ENCODE peak calls at places on chromosomes 3 and 15, in five cellular contexts. H is gastrocnemius medialis, B is BE2C, X is right lobe of liver, K is small intestine. L is an unnamed sample.

GRCh38 chr3:45055032-45055410 is 28.9 kb downstream of the CLEC3B start:
- DNase-seq in K (no peak), B (no peak), X (no peak), H (no peak), L (peak; percentile 80)

GRCh38 chr15:78272326-78272725 is 8.0 kb downstream of the DNAJA4 start:
- DNase-seq in K (no peak), X (no peak), B (no peak), H (no peak), L (no peak)

GRCh38 chr15:99476413-99477222 is 89.2 kb upstream of the MEF2A start:
- DNase-seq in B (peak; percentile 64), K (no peak), X (no peak), H (peak; percentile 67), L (peak; percentile 97)

GRCh38 chr3:186118692-186119091 is 9.8 kb upstream of the ETV5 start:
- DNase-seq in K (no peak), X (no peak), H (no peak), B (no peak), L (no peak)

GRCh38 chr15:100043069-100043641 is 298.6 kb downstream of the ADAMTS17 start:
- DNase-seq in X (no peak), H (peak; percentile 65), K (peak; percentile 1), B (no peak), L (no peak)

GRCh38 chr3:134824676-134825290 is 29.7 kb downstream of the EPHB1 start:
- DNase-seq in H (peak; percentile 57), K (no peak), B (no peak), X (no peak), L (no peak)

GRCh38 chr15:51759557-51760070 is 8.2 kb downstream of the TMOD2 start:
- DNase-seq in B (peak; percentile 81), H (peak; percentile 21), K (no peak), X (no peak), L (peak; percentile 98)

GRCh38 chr3:184633185-184633584 is 71.6 kb downstream of the EPHB3 start:
- DNase-seq in B (no peak), H (no peak), K (no peak), X (no peak), L (peak; percentile 79)

GRCh38 chr3:126264952-126265351 is 84.6 kb upstream of the ALDH1L1 start:
- DNase-seq in X (no peak), H (no peak), B (no peak), K (no peak), L (no peak)

GRCh38 chr3:146818301-146818700 is 213.2 kb upstream of the PLSCR5 start:
- DNase-seq in X (no peak), B (no peak), H (no peak), K (no peak), L (no peak)

GRCh38 chr3:188747487-188747886 is 424.3 kb upstream of the TPRG1 start:
- DNase-seq in H (no peak), K (no peak), B (no peak), X (no peak), L (no peak)

GRCh38 chr15:59400103-59400813 is 27.6 kb upstream of the MYO1E start:
- DNase-seq in B (no peak), H (no peak), X (no peak), K (no peak), L (no peak)

GRCh38 chr3:172813462-172813861 is 62.9 kb downstream of the ECT2 start:
- DNase-seq in H (no peak), B (no peak), K (no peak), X (no peak), L (no peak)

GRCh38 chr3:112056451-112056929 is 22.0 kb downstream of the TMPRSS7 start:
- DNase-seq in X (no peak), K (peak; percentile 37), B (no peak), H (no peak), L (no peak)

GRCh38 chr3:157290761-157291160 is 130.8 kb upstream of the CCNL1 start:
- DNase-seq in K (no peak), B (no peak), X (no peak), H (no peak), L (peak; percentile 94)

GRCh38 chr3:19947549-19948071 is 713 bp downstream of the RAB5A start:
- DNase-seq in B (peak; percentile 26), X (peak; percentile 55), H (peak; percentile 53), K (peak; percentile 67), L (peak; percentile 27)

GRCh38 chr3:45647148-45647619 is 42.0 kb upstream of the SACM1L start:
- DNase-seq in X (no peak), K (peak; percentile 61), H (no peak), B (no peak), L (peak; percentile 91)

GRCh38 chr15:56963719-56964118 is 45.3 kb downstream of the TCF12 start:
- DNase-seq in X (no peak), B (no peak), H (no peak), K (no peak), L (no peak)

GRCh38 chr3:155407971-155408370 is 114.5 kb upstream of the STRIT1 start:
- DNase-seq in K (no peak), H (no peak), X (no peak), B (no peak), L (no peak)

GRCh38 chr3:59502806-59503205 is 453.0 kb upstream of the CFAP20DC start:
- DNase-seq in K (no peak), B (no peak), H (no peak), X (no peak), L (no peak)

GRCh38 chr3:129824926-129825541 is 68.5 kb downstream of the TMCC1 start:
- DNase-seq in X (no peak), B (peak; percentile 73), K (peak; percentile 79), H (no peak), L (peak; percentile 54)

DNA sequence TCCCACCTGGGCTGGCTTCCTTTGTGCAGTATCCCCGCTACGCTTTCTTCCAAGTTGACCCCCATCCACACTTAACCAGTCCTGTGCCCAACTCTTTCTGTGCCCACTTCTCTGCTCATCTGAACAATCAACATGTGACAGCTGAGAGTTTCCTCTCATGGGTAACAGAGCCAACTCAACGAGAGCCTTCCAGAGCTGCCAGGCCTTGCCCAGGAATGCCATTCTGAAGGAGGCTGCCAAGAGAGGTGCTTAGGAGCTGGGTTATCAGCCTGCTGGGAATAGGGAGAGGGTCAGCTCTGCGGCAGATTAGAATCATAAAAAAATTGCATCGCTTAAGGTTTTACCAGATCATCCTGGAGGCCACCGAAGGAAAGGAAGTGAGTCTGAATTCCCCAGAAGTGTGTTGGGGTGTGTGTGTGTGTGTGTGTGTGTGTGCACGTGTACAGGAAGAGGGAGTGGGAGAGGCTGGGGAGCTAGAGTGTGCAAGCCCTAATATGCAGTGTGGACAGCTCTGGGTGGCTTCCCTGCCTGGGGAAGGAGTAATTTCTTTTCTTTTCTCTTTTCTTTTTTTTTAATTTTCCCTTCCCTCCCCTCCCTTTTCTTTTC is 66.7 kb downstream of the ITGA11 start:
- DNase-seq in K (no peak), B (no peak), H (peak; percentile 54), X (no peak), L (peak; percentile 61)
- H3K4me1 ChIP-seq in K (no peaks in the 10 kb centered on the region), B (no peaks in the 10 kb centered on the region), H (peaks cover 44% of the 10 kb centered on the region), X (no peaks in the 10 kb centered on the region), L (peaks cover 8% of the 10 kb centered on the region)

DNA sequence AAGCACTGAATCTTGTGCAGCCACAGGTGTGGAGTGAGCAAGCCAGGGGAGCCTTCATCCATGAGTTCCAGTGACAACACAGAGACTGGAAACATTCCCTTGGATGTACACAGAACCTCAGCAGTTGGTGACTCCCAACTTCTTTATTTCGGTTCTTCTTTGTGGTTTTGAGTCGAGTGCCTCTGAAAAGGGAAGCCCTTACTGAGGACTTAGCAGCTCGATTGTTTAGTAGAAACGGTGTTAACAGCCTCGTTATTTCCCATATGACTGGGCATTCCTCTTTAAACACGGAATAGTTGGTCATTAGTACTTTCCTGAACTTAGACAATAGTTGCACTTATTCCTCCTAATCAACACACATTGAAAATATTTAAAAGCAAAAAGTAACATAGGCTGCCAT is 7.7 kb downstream of the SLCO3A1 start:
- DNase-seq in B (no peak), H (no peak), X (no peak), K (no peak), L (no peak)
- H3K4me1 ChIP-seq in B (peaks cover 37% of the 10 kb centered on the region), H (peaks cover 29% of the 10 kb centered on the region), X (no peaks in the 10 kb centered on the region), K (no peaks in the 10 kb centered on the region), L (peaks cover 50% of the 10 kb centered on the region)

GRCh38 chr15:45762726-45763125 is 127.9 kb downstream of the SQOR start:
- DNase-seq in B (no peak), K (no peak), X (no peak), H (no peak), L (no peak)
- H3K4me1 ChIP-seq in B (no peaks in the 10 kb centered on the region), K (no peaks in the 10 kb centered on the region), X (no peaks in the 10 kb centered on the region), H (no peaks in the 10 kb centered on the region), L (no peaks in the 10 kb centered on the region)

DNA sequence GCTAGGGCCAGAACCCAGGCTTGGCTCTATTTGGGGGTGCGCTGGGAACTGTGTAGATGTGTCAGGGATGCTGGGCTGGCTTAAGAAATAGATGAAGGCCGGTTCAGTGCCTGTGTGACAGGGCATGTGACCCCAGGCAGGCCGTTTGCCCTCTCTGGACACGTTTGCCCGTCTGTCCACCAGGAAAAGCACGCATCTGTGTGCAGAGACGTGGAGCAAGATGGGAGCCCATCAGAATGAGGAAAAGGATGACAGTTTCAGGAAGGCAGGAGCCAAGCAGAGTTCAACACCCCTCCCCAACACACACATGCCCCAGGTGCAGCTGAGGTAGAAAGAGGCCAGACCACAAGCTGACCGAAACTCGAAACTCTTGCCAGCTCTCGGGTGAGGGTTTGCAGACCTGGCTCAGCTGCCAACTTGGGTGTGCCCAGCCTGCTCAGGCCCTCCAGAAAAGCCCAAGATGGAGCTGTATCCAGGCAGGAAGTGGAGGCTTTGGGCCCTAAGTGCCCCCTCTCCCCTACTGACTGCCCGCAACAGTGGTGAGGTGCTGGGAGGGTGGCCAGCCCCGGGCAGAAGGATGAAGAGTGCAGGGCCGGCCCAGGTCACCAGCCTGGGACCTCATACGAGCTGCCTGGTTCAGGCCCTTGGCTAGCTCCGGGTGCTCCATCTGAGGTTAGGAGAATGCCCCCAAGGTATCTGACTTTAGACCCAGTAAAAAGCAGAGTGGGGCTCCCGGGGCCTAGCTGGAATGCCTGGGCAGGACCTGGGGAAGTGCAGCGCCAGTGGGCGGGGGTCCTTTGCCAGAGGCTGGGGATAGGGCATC is 10.2 kb upstream of the MESP1 start:
- DNase-seq in B (no peak), X (peak; percentile 56), K (no peak), H (no peak), L (no peak)
- H3K4me1 ChIP-seq in B (no peaks in the 10 kb centered on the region), X (peaks cover 27% of the 10 kb centered on the region), K (peaks cover 2% of the 10 kb centered on the region), H (peaks cover 2% of the 10 kb centered on the region), L (no peaks in the 10 kb centered on the region)